ENCODE peak calls at places on chromosomes 1 and 21, in eight cellular contexts. N, W, T, M, D, I, Q and P are unnamed samples.

GRCh38 chr1:154145986-154146385 is 8.9 kb downstream of the NUP210L start:
- DNase-seq in N (no peak), W (no peak), T (no peak), M (no peak), D (no peak), I (no peak), Q (no peak), P (no peak)

GRCh38 chr1:199861020-199861795 is 166.3 kb upstream of the NR5A2 start:
- DNase-seq in N (no peak), W (no peak), T (no peak), M (no peak), D (no peak), I (no peak), Q (no peak), P (no peak)

GRCh38 chr1:117013310-117013850 is 11.8 kb downstream of the CD101 start:
- DNase-seq in N (no peak), W (no peak), T (no peak), M (no peak), D (no peak), I (no peak), Q (no peak), P (no peak)

GRCh38 chr1:19445417-19446342 is 39.7 kb downstream of the CAPZB start:
- DNase-seq in N (no peak), W (no peak), T (no peak), M (peak; percentile 85), D (peak; percentile 42), I (peak; percentile 63), Q (peak; percentile 49), P (no peak)

GRCh38 chr1:153396461-153396860 is 5.6 kb upstream of the S100A8 start:
- DNase-seq in N (no peak), W (no peak), T (no peak), M (no peak), D (no peak), I (no peak), Q (no peak), P (no peak)

GRCh38 chr1:205536759-205537361 is 32.4 kb downstream of the CDK18 start:
- DNase-seq in N (no peak), W (peak; percentile 71), T (no peak), M (peak; percentile 61), D (no peak), I (no peak), Q (no peak), P (no peak)

GRCh38 chr1:8790987-8791386 is 26.5 kb downstream of the RERE start:
- DNase-seq in N (no peak), W (no peak), T (no peak), M (no peak), D (no peak), I (no peak), Q (no peak), P (no peak)

GRCh38 chr1:32770221-32770731 is 46.9 kb downstream of the YARS1 start:
- DNase-seq in N (no peak), W (no peak), T (no peak), M (no peak), D (no peak), I (no peak), Q (no peak), P (no peak)

GRCh38 chr1:169867012-169867679 is 26.6 kb downstream of the SCYL3 start:
- DNase-seq in N (no peak), W (no peak), T (no peak), M (no peak), D (no peak), I (no peak), Q (no peak), P (no peak)

GRCh38 chr21:45695086-45695485 is 51.6 kb downstream of the PCBP3 start:
- DNase-seq in N (no peak), W (no peak), T (no peak), M (no peak), D (peak; percentile 48), I (peak; percentile 20), Q (no peak), P (no peak)

GRCh38 chr21:36747815-36748381 is 49.0 kb downstream of the SIM2 start:
- DNase-seq in N (no peak), W (no peak), T (no peak), M (peak; percentile 63), D (peak; percentile 82), I (peak; percentile 87), Q (no peak), P (no peak)

GRCh38 chr1:101652476-101652875 is 344.2 kb downstream of the OLFM3 start:
- DNase-seq in N (no peak), W (no peak), T (no peak), M (no peak), D (no peak), I (no peak), Q (no peak), P (no peak)

GRCh38 chr1:166875302-166875733 is 746 bp downstream of the TADA1 start:
- DNase-seq in N (no peak), W (no peak), T (no peak), M (no peak), D (no peak), I (no peak), Q (no peak), P (no peak)

GRCh38 chr21:34889287-34889536 is 159.9 kb downstream of the RUNX1 start:
- DNase-seq in N (peak; percentile 71), W (no peak), T (no peak), M (peak; percentile 63), D (peak; percentile 37), I (peak; percentile 49), Q (peak; percentile 52), P (peak; percentile 52)

GRCh38 chr1:26083246-26083645 is 15.8 kb upstream of the TRIM63 start:
- DNase-seq in N (peak; percentile 48), W (no peak), T (no peak), M (no peak), D (no peak), I (no peak), Q (no peak), P (no peak)

GRCh38 chr21:27649323-27649722 is 682.4 kb upstream of the ADAMTS5 start:
- DNase-seq in N (peak; percentile 91), W (no peak), T (no peak), M (no peak), D (no peak), I (no peak), Q (peak; percentile 53), P (no peak)

GRCh38 chr1:77371396-77371795 is 89.6 kb downstream of the AK5 start:
- DNase-seq in N (no peak), W (no peak), T (no peak), M (no peak), D (no peak), I (no peak), Q (peak; percentile 12), P (no peak)

GRCh38 chr21:45293214-45293725 is 5.6 kb upstream of the POFUT2 start:
- DNase-seq in N (no peak), W (peak; percentile 75), T (no peak), M (no peak), D (no peak), I (no peak), Q (no peak), P (no peak)

GRCh38 chr21:36487641-36488307 is 7.9 kb upstream of the CLDN14 start:
- DNase-seq in N (no peak), W (no peak), T (no peak), M (peak; percentile 85), D (no peak), I (no peak), Q (peak; percentile 45), P (no peak)

GRCh38 chr1:207020709-207021107 is 11.8 kb downstream of the C1orf116 start:
- DNase-seq in N (no peak), W (no peak), T (no peak), M (no peak), D (no peak), I (no peak), Q (no peak), P (no peak)

GRCh38 chr1:2383576-2383975 is 7.8 kb downstream of the MORN1 start:
- DNase-seq in N (no peak), W (no peak), T (no peak), M (peak; percentile 39), D (no peak), I (no peak), Q (no peak), P (no peak)

GRCh38 chr1:31010081-31010989 is 55.2 kb downstream of the PUM1 start:
- DNase-seq in N (peak; percentile 72), W (no peak), T (no peak), M (no peak), D (no peak), I (no peak), Q (no peak), P (no peak)

GRCh38 chr1:17168480-17168878 is 36.4 kb upstream of the PADI1 start:
- DNase-seq in N (peak; percentile 88), W (no peak), T (no peak), M (no peak), D (no peak), I (no peak), Q (peak; percentile 82), P (no peak)

GRCh38 chr21:38380391-38381137 is 117.7 kb downstream of the ERG start:
- DNase-seq in N (peak; percentile 33), W (no peak), T (no peak), M (no peak), D (no peak), I (no peak), Q (no peak), P (no peak)

GRCh38 chr1:9724706-9725476 is 73.4 kb downstream of the PIK3CD start:
- DNase-seq in N (peak; percentile 54), W (no peak), T (no peak), M (no peak), D (peak; percentile 80), I (peak; percentile 63), Q (peak; percentile 45), P (peak; percentile 36)

GRCh38 chr1:115029526-115029925 is at the start of gene TSHB:
- DNase-seq in N (no peak), W (no peak), T (no peak), M (no peak), D (no peak), I (no peak), Q (no peak), P (no peak)

GRCh38 chr1:31306278-31306677 is 9.4 kb downstream of the ZCCHC17 start:
- DNase-seq in N (peak; percentile 94), W (no peak), T (no peak), M (no peak), D (no peak), I (no peak), Q (peak; percentile 51), P (no peak)

GRCh38 chr1:74822851-74823443 is 90.0 kb downstream of the TYW3 start:
- DNase-seq in N (peak; percentile 8), W (no peak), T (no peak), M (no peak), D (no peak), I (no peak), Q (no peak), P (no peak)

GRCh38 chr1:176149939-176150807 is 56.9 kb downstream of the COP1 start:
- DNase-seq in N (no peak), W (no peak), T (no peak), M (peak; percentile 73), D (no peak), I (no peak), Q (no peak), P (no peak)

GRCh38 chr21:42513151-42513984 is at the start of gene SLC37A1:
- DNase-seq in N (no peak), W (peak; percentile 79), T (no peak), M (peak; percentile 63), D (peak; percentile 62), I (peak; percentile 59), Q (no peak), P (no peak)

GRCh38 chr1:240888039-240888786 is 276.3 kb upstream of the GREM2 start:
- DNase-seq in N (no peak), W (no peak), T (no peak), M (peak; percentile 55), D (peak; percentile 82), I (peak; percentile 69), Q (peak; percentile 30), P (no peak)

GRCh38 chr1:39507230-39507928 is 15.9 kb downstream of the BMP8A start:
- DNase-seq in N (no peak), W (no peak), T (no peak), M (no peak), D (peak; percentile 55), I (peak; percentile 33), Q (no peak), P (no peak)

GRCh38 chr1:197761654-197762053 is 13.6 kb downstream of the DENND1B start:
- DNase-seq in N (no peak), W (no peak), T (no peak), M (no peak), D (no peak), I (no peak), Q (no peak), P (no peak)

GRCh38 chr1:42333662-42334239 is 1.3 kb downstream of the FOXJ3 start:
- DNase-seq in N (no peak), W (no peak), T (no peak), M (no peak), D (no peak), I (no peak), Q (no peak), P (no peak)